ENCODE peak calls at places on chromosomes 7 and 10, in eight cellular contexts. O is activated CD8-positive, alpha-beta T cell treated with anti-CD3 and anti-CD28 coated beads for 36 hours; A is AG09309; T is coronary artery; S is SK-N-SH; I is GM10248; F is epithelial cell of esophagus; J is CD8-positive, alpha-beta T cell. N is an unnamed sample.

GRCh38 chr10:127142141-127142540 is 54.2 kb downstream of the INSYN2A start:
- DNase-seq in O (no peak), A (no peak), T (no peak), S (no peak), I (no peak), F (no peak), J (no peak), N (no peak)

GRCh38 chr10:38159007-38159406 is 64.9 kb downstream of the ZNF37A start:
- DNase-seq in O (no peak), A (no peak), T (no peak), S (no peak), I (no peak), F (peak), J (no peak), N (no peak)

GRCh38 chr7:498678-499641 is 20.7 kb downstream of the PDGFA start:
- DNase-seq in O (no peak), A (no peak), T (peak), S (no peak), I (no peak), F (no peak), J (peak), N (no peak)

GRCh38 chr7:116261904-116262303 is 51.6 kb downstream of the TES start:
- DNase-seq in O (no peak), A (no peak), T (no peak), S (no peak), I (no peak), F (peak), J (no peak), N (no peak)

GRCh38 chr7:91310829-91311460 is 46.7 kb downstream of the FZD1 start:
- DNase-seq in O (no peak), A (peak), T (no peak), S (no peak), I (no peak), F (peak), J (no peak), N (no peak)

GRCh38 chr10:30591249-30591670 is 38.3 kb downstream of the LYZL2 start:
- DNase-seq in O (peak), A (no peak), T (no peak), S (peak), I (peak), F (peak), J (no peak), N (peak)

GRCh38 chr7:108204281-108204796 is 74.2 kb upstream of the LAMB4 start:
- DNase-seq in O (no peak), A (no peak), T (no peak), S (no peak), I (no peak), F (no peak), J (no peak), N (no peak)

GRCh38 chr7:98400538-98401427 is at the start of gene BAIAP2L1:
- DNase-seq in O (peak), A (no peak), T (no peak), S (peak), I (peak), F (peak), J (peak), N (peak)

GRCh38 chr10:31980471-31980870 is 51.8 kb upstream of the ARHGAP12 start:
- DNase-seq in O (no peak), A (no peak), T (no peak), S (no peak), I (no peak), F (no peak), J (no peak), N (no peak)

GRCh38 chr10:56231436-56231835 is 129.6 kb downstream of the ZWINT start:
- DNase-seq in O (no peak), A (no peak), T (no peak), S (no peak), I (no peak), F (peak), J (no peak), N (no peak)

GRCh38 chr10:121813211-121813812 is 114.5 kb downstream of the ATE1 start:
- DNase-seq in O (no peak), A (no peak), T (no peak), S (no peak), I (no peak), F (peak), J (no peak), N (no peak)

GRCh38 chr7:149525280-149525679 is 27.7 kb upstream of the ZNF746 start:
- DNase-seq in O (no peak), A (no peak), T (no peak), S (no peak), I (no peak), F (peak), J (no peak), N (no peak)

DNA sequence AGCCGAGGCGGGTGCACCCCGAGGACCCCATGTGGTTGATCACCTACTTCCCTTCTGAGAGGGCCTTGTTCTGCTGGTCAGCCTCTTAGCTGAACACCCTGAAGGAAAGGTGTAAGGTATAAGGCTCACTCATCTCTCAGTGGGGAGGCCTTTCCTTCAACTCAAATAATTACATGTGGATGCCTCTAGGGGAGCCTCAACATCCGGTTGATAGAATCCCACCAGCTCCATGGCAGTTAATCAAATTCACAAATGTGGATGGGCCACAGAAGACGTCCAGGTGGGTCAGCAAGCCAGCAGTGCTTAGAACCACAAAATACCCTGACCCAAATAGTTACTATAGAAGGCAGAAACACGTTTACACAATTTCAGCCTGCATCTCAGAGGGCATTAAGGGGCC is 37.7 kb upstream of the ZNF32 start:
- DNase-seq in O (no peak), A (no peak), T (no peak), S (no peak), I (no peak), F (no peak), J (no peak), N (no peak)
- TF ChIP-seq CTCF in O (no peak), A (no peak), T (no peak), S (no peak), I (no peak), F (no peak), J (no peak), N (no peak)

GRCh38 chr7:115096262-115096661 is 174.4 kb downstream of the MDFIC start:
- DNase-seq in O (no peak), A (no peak), T (no peak), S (no peak), I (no peak), F (no peak), J (no peak), N (no peak)
- TF ChIP-seq CTCF in O (no peak), A (no peak), T (no peak), S (no peak), I (no peak), F (peak), J (no peak), N (no peak)

GRCh38 chr7:52584041-52584440 is 451.4 kb upstream of the POM121L12 start:
- DNase-seq in O (no peak), A (no peak), T (no peak), S (no peak), I (no peak), F (no peak), J (no peak), N (no peak)
- TF ChIP-seq CTCF in O (no peak), A (no peak), T (no peak), S (no peak), I (no peak), F (no peak), J (no peak), N (no peak)

GRCh38 chr10:3652886-3653285 is 132.1 kb downstream of the KLF6 start:
- DNase-seq in O (peak), A (no peak), T (no peak), S (peak), I (no peak), F (no peak), J (no peak), N (no peak)

GRCh38 chr10:3648179-3648975 is 136.6 kb downstream of the KLF6 start:
- DNase-seq in O (no peak), A (no peak), T (no peak), S (no peak), I (no peak), F (no peak), J (no peak), N (no peak)

GRCh38 chr10:3654496-3654895 is 130.5 kb downstream of the KLF6 start:
- DNase-seq in O (no peak), A (no peak), T (no peak), S (no peak), I (no peak), F (peak), J (no peak), N (no peak)

GRCh38 chr10:3655528-3655927 is 129.5 kb downstream of the KLF6 start:
- DNase-seq in O (no peak), A (no peak), T (no peak), S (no peak), I (no peak), F (no peak), J (no peak), N (no peak)

DNA sequence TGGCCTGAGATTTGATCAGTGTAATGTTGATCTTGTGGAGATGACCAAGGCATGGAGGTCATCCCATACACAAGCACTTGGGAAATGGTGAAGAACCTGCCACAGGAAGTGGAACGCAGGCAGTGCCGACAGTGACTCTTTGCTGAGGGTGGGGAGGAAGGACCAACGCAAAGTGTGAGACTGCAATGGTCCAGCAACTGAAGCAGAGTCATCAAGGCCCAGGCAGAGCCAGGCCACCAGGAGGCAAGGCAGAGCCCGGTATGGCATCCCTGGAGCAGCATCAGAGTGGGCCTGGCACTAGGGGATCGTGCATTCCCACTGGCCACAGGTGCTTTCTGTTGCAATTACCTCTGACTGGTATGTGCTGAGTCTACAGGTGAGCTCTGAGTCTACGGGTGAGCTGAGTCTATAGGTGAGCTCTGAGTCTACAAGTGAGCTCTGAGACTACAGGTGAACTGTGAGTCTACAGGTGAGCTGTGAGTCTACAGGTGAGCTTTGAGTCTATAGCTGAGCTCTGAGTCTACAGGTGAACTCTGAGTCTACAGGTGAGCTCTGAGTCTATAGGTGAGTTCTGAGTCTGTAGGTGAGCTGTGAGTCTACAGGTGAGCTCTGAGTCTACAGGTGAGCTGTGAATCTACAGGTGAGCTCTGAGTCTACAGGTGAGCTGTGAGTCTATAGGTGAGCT is 132.9 kb downstream of the KLF6 start:
- DNase-seq in O (no peak), A (no peak), T (no peak), S (no peak), I (no peak), F (peak), J (no peak), N (no peak)
- TF ChIP-seq CTCF in O (no peak), A (no peak), T (no peak), S (no peak), I (no peak), F (no peak), J (no peak), N (no peak)

DNA sequence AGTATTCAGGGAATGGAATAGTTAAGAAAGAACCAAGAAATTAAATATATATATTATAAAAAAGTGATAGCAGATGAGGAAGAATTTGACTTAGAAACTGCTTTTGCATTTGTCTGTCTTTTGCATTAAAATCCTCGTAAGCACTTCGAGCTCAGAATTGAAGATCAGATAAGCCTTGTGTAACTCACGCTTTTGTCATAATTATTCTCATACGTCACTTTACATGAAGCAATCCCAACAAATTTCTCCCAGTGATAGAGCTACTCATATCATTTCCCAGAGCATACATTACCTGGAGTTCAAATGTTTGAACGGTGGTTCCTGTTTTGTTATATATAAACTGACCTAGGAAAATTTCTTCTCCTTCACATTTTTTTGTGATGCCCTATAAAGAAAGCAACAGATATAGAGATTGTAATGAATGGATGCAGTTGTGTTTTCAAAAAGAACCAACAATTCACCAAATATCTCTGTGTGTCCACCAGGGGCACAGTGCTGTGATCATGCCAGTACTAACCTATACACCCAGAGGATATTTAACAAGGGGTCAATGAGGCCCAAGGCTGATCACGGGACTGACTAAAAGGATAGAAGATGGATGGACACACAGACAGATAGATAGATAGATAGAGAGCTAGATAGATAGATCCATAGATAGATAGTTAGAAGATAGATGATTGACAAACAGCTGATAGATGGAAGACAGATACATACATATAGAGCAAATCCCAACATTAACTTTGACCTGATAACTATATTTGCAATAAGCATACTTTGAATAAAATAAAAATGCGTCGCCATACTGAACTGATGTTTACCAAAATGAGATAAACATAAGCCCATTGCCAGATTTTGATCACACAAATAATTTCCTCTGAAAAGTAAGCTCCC is 9.3 kb upstream of the HUS1 start:
- DNase-seq in O (peak), A (no peak), T (no peak), S (peak), I (no peak), F (peak), J (no peak), N (no peak)
- TF ChIP-seq CTCF in O (peak), A (peak), T (no peak), S (peak), I (no peak), F (peak), J (peak), N (peak)

GRCh38 chr7:134378562-134378961 is 61.8 kb upstream of the SLC35B4 start:
- DNase-seq in O (no peak), A (no peak), T (no peak), S (no peak), I (no peak), F (no peak), J (no peak), N (no peak)
- TF ChIP-seq CTCF in O (no peak), A (no peak), T (no peak), S (no peak), I (no peak), F (no peak), J (no peak), N (no peak)

GRCh38 chr7:6700793-6701192 is 6.0 kb downstream of the ZNF12 start:
- DNase-seq in O (no peak), A (no peak), T (no peak), S (no peak), I (no peak), F (no peak), J (no peak), N (no peak)
- TF ChIP-seq CTCF in O (no peak), A (no peak), T (no peak), S (no peak), I (no peak), F (no peak), J (no peak), N (no peak)

N was measured in GM20000.